ENCODE peak calls at places on chromosomes 2 and 18, in five cellular contexts. One of them, this sample, is unnamed.

GRCh38 chr2:26590960-26591618 is 50.1 kb downstream of the CIB4 start:
- DNase-seq in mesothelial cell of epicardium: no peak
- DNase-seq in GM20000: no peak
- DNase-seq in H9: peak; percentile 15
- DNase-seq in stomach: no peak
- DNase-seq in this sample: no peak

GRCh38 chr2:210531050-210531449 is 25.3 kb upstream of the CPS1 start:
- DNase-seq in mesothelial cell of epicardium: no peak
- DNase-seq in GM20000: no peak
- DNase-seq in H9: no peak
- DNase-seq in stomach: no peak
- DNase-seq in this sample: no peak

GRCh38 chr2:186881644-186882043 is 32.7 kb upstream of the ZSWIM2 start:
- DNase-seq in mesothelial cell of epicardium: no peak
- DNase-seq in GM20000: no peak
- DNase-seq in H9: no peak
- DNase-seq in stomach: no peak
- DNase-seq in this sample: no peak

GRCh38 chr2:27752551-27753237 is 18.8 kb upstream of the MRPL33 start:
- DNase-seq in mesothelial cell of epicardium: peak; percentile 63
- DNase-seq in GM20000: no peak
- DNase-seq in H9: peak; percentile 66
- DNase-seq in stomach: peak; percentile 76
- DNase-seq in this sample: no peak

GRCh38 chr2:239475161-239476028 is 74.6 kb upstream of the HDAC4 start:
- DNase-seq in mesothelial cell of epicardium: no peak
- DNase-seq in GM20000: no peak
- DNase-seq in H9: no peak
- DNase-seq in stomach: no peak
- DNase-seq in this sample: no peak

GRCh38 chr2:75558786-75559428 is 1.8 kb downstream of the EVA1A start:
- DNase-seq in mesothelial cell of epicardium: no peak
- DNase-seq in GM20000: no peak
- DNase-seq in H9: no peak
- DNase-seq in stomach: no peak
- DNase-seq in this sample: no peak

GRCh38 chr2:232698552-232699091 is 1.5 kb downstream of the GIGYF2 start:
- DNase-seq in mesothelial cell of epicardium: no peak
- DNase-seq in GM20000: no peak
- DNase-seq in H9: no peak
- DNase-seq in stomach: no peak
- DNase-seq in this sample: no peak

GRCh38 chr18:10047237-10047636 is 133.4 kb downstream of the VAPA start:
- DNase-seq in mesothelial cell of epicardium: no peak
- DNase-seq in GM20000: no peak
- DNase-seq in H9: no peak
- DNase-seq in stomach: no peak
- DNase-seq in this sample: no peak

GRCh38 chr2:174051741-174052638 is 86.8 kb upstream of the SP3 start:
- DNase-seq in mesothelial cell of epicardium: peak; percentile 54
- DNase-seq in GM20000: no peak
- DNase-seq in H9: peak; percentile 55
- DNase-seq in stomach: peak; percentile 57
- DNase-seq in this sample: no peak

GRCh38 chr2:10407841-10408648 is 40.1 kb downstream of the ODC1 start:
- DNase-seq in mesothelial cell of epicardium: no peak
- DNase-seq in GM20000: peak; percentile 78
- DNase-seq in H9: peak; percentile 82
- DNase-seq in stomach: peak; percentile 86
- DNase-seq in this sample: peak; percentile 74

GRCh38 chr2:38533180-38533579 is 69.5 kb downstream of the HNRNPLL start:
- DNase-seq in mesothelial cell of epicardium: no peak
- DNase-seq in GM20000: peak; percentile 85
- DNase-seq in H9: no peak
- DNase-seq in stomach: no peak
- DNase-seq in this sample: peak; percentile 74

GRCh38 chr18:54254265-54254758 is 15.0 kb upstream of the POLI start:
- DNase-seq in mesothelial cell of epicardium: no peak
- DNase-seq in GM20000: no peak
- DNase-seq in H9: no peak
- DNase-seq in stomach: no peak
- DNase-seq in this sample: no peak

GRCh38 chr18:23266717-23267446 is 131.6 kb downstream of the CABLES1 start:
- DNase-seq in mesothelial cell of epicardium: no peak
- DNase-seq in GM20000: peak; percentile 62
- DNase-seq in H9: no peak
- DNase-seq in stomach: no peak
- DNase-seq in this sample: peak; percentile 74

GRCh38 chr2:25528173-25528572 is 145.2 kb downstream of the DTNB start:
- DNase-seq in mesothelial cell of epicardium: no peak
- DNase-seq in GM20000: no peak
- DNase-seq in H9: no peak
- DNase-seq in stomach: no peak
- DNase-seq in this sample: no peak

GRCh38 chr2:185316383-185316782 is 422.2 kb upstream of the FSIP2 start:
- DNase-seq in mesothelial cell of epicardium: no peak
- DNase-seq in GM20000: no peak
- DNase-seq in H9: no peak
- DNase-seq in stomach: no peak
- DNase-seq in this sample: no peak

GRCh38 chr2:219369447-219369861 is 18.3 kb downstream of the DNPEP start:
- DNase-seq in mesothelial cell of epicardium: no peak
- DNase-seq in GM20000: no peak
- DNase-seq in H9: no peak
- DNase-seq in stomach: peak; percentile 34
- DNase-seq in this sample: no peak

GRCh38 chr18:78986018-78986481 is 6.4 kb downstream of the SALL3 start:
- DNase-seq in mesothelial cell of epicardium: no peak
- DNase-seq in GM20000: no peak
- DNase-seq in H9: no peak
- DNase-seq in stomach: no peak
- DNase-seq in this sample: no peak

GRCh38 chr2:24409700-24410556 is 49.6 kb upstream of the ITSN2 start:
- DNase-seq in mesothelial cell of epicardium: no peak
- DNase-seq in GM20000: peak; percentile 80
- DNase-seq in H9: peak; percentile 48
- DNase-seq in stomach: peak; percentile 34
- DNase-seq in this sample: peak; percentile 77

GRCh38 chr18:33871363-33872025 is 293.5 kb downstream of the ASXL3 start:
- DNase-seq in mesothelial cell of epicardium: no peak
- DNase-seq in GM20000: no peak
- DNase-seq in H9: no peak
- DNase-seq in stomach: no peak
- DNase-seq in this sample: no peak

GRCh38 chr18:74251297-74252031 is 40.3 kb downstream of the CYB5A start:
- DNase-seq in mesothelial cell of epicardium: no peak
- DNase-seq in GM20000: no peak
- DNase-seq in H9: no peak
- DNase-seq in stomach: no peak
- DNase-seq in this sample: no peak

GRCh38 chr18:24446953-24447537 is 13.4 kb upstream of the HRH4 start:
- DNase-seq in mesothelial cell of epicardium: no peak
- DNase-seq in GM20000: no peak
- DNase-seq in H9: no peak
- DNase-seq in stomach: no peak
- DNase-seq in this sample: no peak

DNA sequence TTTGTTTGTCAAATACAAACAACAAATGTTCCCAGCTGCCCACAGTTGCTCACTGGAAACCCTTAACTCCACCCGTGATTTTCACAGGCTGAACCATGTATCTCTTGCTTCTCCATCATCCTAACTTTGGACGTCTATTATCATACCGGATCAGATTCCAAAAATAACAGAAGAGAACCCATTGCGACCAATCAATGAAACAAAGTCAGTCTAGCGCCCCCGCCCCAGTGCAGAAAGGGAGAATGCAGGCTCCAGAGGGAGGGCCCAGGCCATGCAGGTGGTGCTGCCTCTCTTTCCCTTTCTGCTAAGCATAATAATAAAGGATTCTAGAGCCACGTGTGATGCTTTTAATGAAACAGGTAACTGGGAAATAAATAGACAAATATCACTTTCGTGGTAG is 24.1 kb downstream of the COLEC12 start:
- DNase-seq in mesothelial cell of epicardium: no peak
- DNase-seq in GM20000: no peak
- DNase-seq in H9: no peak
- DNase-seq in stomach: no peak
- DNase-seq in this sample: no peak
- TF ChIP-seq CTCF in mesothelial cell of epicardium: no peak
- TF ChIP-seq CTCF in GM20000: no peak
- TF ChIP-seq CTCF in H9: no peak
- TF ChIP-seq CTCF in stomach: no peak
- TF ChIP-seq CTCF in this sample: no peak

DNA sequence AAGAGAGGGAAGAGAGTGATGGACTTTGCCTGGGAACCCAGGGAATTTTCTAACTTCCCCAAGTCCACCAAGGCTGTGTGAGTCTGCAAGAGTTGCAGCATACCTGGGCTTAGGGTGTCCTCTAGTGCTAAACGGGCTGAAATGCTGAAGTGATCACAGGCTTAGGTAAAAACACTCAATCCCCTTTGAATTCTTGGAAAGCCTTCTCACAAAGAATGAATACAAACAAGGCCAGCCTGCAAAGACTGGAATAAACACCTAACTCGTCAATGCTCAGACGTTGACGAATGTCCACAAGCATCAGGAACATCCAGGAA is 30.0 kb upstream of the BMP10 start:
- DNase-seq in mesothelial cell of epicardium: no peak
- DNase-seq in GM20000: no peak
- DNase-seq in H9: peak; percentile 61
- DNase-seq in stomach: no peak
- DNase-seq in this sample: no peak
- TF ChIP-seq CTCF in mesothelial cell of epicardium: no peak
- TF ChIP-seq CTCF in GM20000: no peak
- TF ChIP-seq CTCF in H9: peak; percentile 70
- TF ChIP-seq CTCF in stomach: no peak
- TF ChIP-seq CTCF in this sample: peak; percentile 16

DNA sequence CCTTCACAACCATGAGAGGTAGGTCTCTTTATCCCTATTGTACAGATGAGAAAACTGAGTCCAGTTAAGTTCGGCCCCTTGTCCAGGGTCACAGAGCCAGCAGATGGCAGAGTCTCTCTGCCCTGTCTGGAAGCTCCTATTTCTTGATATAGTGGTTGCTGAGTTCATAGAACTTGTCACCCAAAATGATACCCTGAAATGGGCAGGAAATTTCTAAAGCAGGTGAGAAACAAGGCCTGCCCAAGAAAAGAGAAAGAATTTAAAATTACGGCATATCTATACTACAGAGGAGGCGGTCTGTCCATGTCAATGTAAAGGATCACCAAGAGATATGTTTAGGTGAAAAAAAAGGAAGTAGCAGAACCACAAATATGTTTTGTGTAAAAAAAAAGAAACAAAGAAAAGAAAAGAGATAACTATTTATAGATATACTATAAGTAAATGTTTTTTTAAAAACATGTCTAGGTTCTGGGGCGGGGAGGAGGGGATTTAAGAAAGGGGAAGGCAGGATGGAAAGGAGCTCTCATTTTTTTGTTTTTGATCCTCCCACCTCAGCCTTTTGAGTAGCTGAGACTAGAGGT is 39.8 kb downstream of the MYO7B start:
- DNase-seq in mesothelial cell of epicardium: peak; percentile 11
- DNase-seq in GM20000: peak; percentile 54
- DNase-seq in H9: no peak
- DNase-seq in stomach: peak; percentile 10
- DNase-seq in this sample: peak; percentile 58
- TF ChIP-seq CTCF in mesothelial cell of epicardium: no peak
- TF ChIP-seq CTCF in GM20000: no peak
- TF ChIP-seq CTCF in H9: no peak
- TF ChIP-seq CTCF in stomach: no peak
- TF ChIP-seq CTCF in this sample: peak; percentile 9

GRCh38 chr2:70961648-70961994 is 16.8 kb upstream of the ANKRD53 start:
- DNase-seq in mesothelial cell of epicardium: no peak
- DNase-seq in GM20000: no peak
- DNase-seq in H9: peak; percentile 15
- DNase-seq in stomach: no peak
- DNase-seq in this sample: no peak

GRCh38 chr2:70960833-70961647 is 17.4 kb upstream of the ANKRD53 start:
- DNase-seq in mesothelial cell of epicardium: peak; percentile 35
- DNase-seq in GM20000: no peak
- DNase-seq in H9: peak; percentile 72
- DNase-seq in stomach: peak; percentile 20
- DNase-seq in this sample: no peak

GRCh38 chr2:70958759-70959158 is 19.7 kb upstream of the ANKRD53 start:
- DNase-seq in mesothelial cell of epicardium: peak; percentile 24
- DNase-seq in GM20000: no peak
- DNase-seq in H9: peak; percentile 10
- DNase-seq in stomach: peak; percentile 16
- DNase-seq in this sample: no peak

GRCh38 chr2:70959271-70959761 is 19.1 kb upstream of the ANKRD53 start:
- DNase-seq in mesothelial cell of epicardium: peak; percentile 10
- DNase-seq in GM20000: no peak
- DNase-seq in H9: peak; percentile 20
- DNase-seq in stomach: peak; percentile 5
- DNase-seq in this sample: no peak

GRCh38 chr2:70959851-70960832 is 18.3 kb upstream of the ANKRD53 start:
- DNase-seq in mesothelial cell of epicardium: peak; percentile 30
- DNase-seq in GM20000: no peak
- DNase-seq in H9: peak; percentile 61
- DNase-seq in stomach: peak; percentile 20
- DNase-seq in this sample: peak; percentile 14
- TF ChIP-seq CTCF in mesothelial cell of epicardium: peak; percentile 20
- TF ChIP-seq CTCF in GM20000: no peak
- TF ChIP-seq CTCF in H9: peak; percentile 66
- TF ChIP-seq CTCF in stomach: no peak
- TF ChIP-seq CTCF in this sample: no peak

DNA sequence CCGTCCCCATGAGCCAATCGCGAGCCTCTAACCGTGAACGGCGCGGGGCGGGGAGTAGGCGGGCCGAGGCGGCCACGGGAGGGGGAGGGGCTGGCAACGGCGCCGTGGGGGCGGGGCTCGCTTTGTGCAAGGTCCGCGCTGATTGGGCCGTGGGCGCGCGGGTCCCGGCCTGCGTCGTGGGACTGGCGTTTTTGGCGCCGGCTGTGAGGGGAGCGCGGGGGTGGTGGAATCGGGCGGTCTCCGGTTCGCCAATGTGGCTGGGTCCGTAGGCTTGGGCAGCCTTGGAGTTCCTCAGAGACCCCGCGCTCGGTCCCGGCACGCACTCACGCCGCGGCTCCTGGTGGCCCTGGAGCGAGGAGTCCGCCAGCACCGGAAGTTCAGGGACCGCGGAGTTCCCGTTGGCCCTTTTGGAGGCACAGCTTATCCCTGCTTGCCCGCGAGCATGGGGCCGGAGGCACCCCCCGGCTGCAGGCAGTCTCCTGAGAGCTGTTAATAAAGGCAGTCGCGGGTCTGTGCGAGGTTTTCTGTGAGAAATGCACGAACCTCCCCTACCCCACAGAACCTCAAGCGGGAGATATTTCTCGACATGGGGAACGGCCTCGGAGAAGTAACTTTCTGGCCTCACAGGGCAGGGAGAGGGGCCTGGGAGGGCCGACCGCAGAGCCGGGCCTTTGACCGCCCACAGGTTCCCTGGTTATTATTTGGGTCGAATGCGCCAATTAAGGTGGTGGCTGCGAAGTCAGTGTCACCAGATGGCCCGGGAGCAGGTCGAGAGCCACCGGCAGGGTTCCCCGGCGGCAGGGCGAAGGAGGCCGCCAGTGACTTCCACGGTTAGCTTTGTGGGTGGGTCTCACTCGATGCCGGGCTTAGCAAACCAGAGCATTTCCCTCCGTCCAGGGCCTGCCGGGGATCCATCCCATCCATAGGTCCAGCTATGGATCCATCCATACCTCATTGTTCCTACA is 574 bp upstream of the NCL start:
- DNase-seq in mesothelial cell of epicardium: peak; percentile 98
- DNase-seq in GM20000: peak; percentile 99
- DNase-seq in H9: peak; percentile 97
- DNase-seq in stomach: peak; percentile 99
- DNase-seq in this sample: peak; percentile 99
- TF ChIP-seq CTCF in mesothelial cell of epicardium: no peak
- TF ChIP-seq CTCF in GM20000: no peak
- TF ChIP-seq CTCF in H9: no peak
- TF ChIP-seq CTCF in stomach: no peak
- TF ChIP-seq CTCF in this sample: no peak